ENCODE peak calls at places on chromosomes 4 and X, in six cellular contexts. L, F, S, Z, M and T are unnamed samples.

GRCh38 chr4:125115941-125116340 is 198.8 kb upstream of the FAT4 start:
- DNase-seq in L (no peak), F (no peak), S (no peak), Z (no peak), M (no peak), T (no peak)

GRCh38 chrX:30364229-30364628 is 55.0 kb upstream of the NR0B1 start:
- DNase-seq in L (no peak), F (no peak), S (no peak), Z (no peak), M (no peak), T (no peak)

GRCh38 chrX:44012484-44013096 is 39.4 kb upstream of the NDP start:
- DNase-seq in L (no peak), F (no peak), S (no peak), Z (peak), M (no peak), T (no peak)

GRCh38 chr4:82797048-82797590 is 1.5 kb downstream of the SCD5 start:
- DNase-seq in L (no peak), F (no peak), S (no peak), Z (no peak), M (no peak), T (no peak)

GRCh38 chrX:24145340-24146186 is 4.0 kb upstream of the ZFX start:
- DNase-seq in L (no peak), F (no peak), S (peak), Z (no peak), M (no peak), T (no peak)

GRCh38 chrX:18146009-18146408 is 74.7 kb downstream of the BEND2 start:
- DNase-seq in L (no peak), F (no peak), S (no peak), Z (no peak), M (no peak), T (no peak)

GRCh38 chr4:149176019-149176418 is 639.6 kb downstream of the IQCM start:
- DNase-seq in L (no peak), F (no peak), S (peak), Z (no peak), M (no peak), T (no peak)

GRCh38 chrX:11759461-11760311 is 1.6 kb downstream of the MSL3 start:
- DNase-seq in L (peak), F (peak), S (peak), Z (peak), M (no peak), T (peak)

GRCh38 chr4:39637572-39638357 is 900 bp downstream of the SMIM14 start:
- DNase-seq in L (peak), F (no peak), S (peak), Z (peak), M (peak), T (no peak)

GRCh38 chrX:149284616-149285015 is 220.5 kb downstream of the IDS start:
- DNase-seq in L (no peak), F (no peak), S (no peak), Z (no peak), M (no peak), T (no peak)

GRCh38 chr4:15755321-15755750 is 22.8 kb upstream of the CD38 start:
- DNase-seq in L (no peak), F (no peak), S (no peak), Z (no peak), M (no peak), T (no peak)

GRCh38 chr4:151198748-151199147 is 78.2 kb upstream of the PRSS48 start:
- DNase-seq in L (no peak), F (no peak), S (no peak), Z (no peak), M (no peak), T (no peak)

GRCh38 chrX:154382483-154383069 is 3.5 kb downstream of the EMD start:
- DNase-seq in L (no peak), F (no peak), S (no peak), Z (no peak), M (no peak), T (no peak)

GRCh38 chrX:63475200-63475599 is 124.1 kb upstream of the SPIN4 start:
- DNase-seq in L (peak), F (no peak), S (no peak), Z (peak), M (no peak), T (peak)

GRCh38 chr4:41709844-41710481 is 38.6 kb downstream of the PHOX2B start:
- DNase-seq in L (peak), F (no peak), S (no peak), Z (no peak), M (no peak), T (no peak)

GRCh38 chrX:119236599-119237525 is 777 bp downstream of the PGRMC1 start:
- DNase-seq in L (peak), F (no peak), S (no peak), Z (no peak), M (peak), T (no peak)

GRCh38 chr4:177308125-177308524 is 1.5 kb upstream of the NEIL3 start:
- DNase-seq in L (no peak), F (no peak), S (peak), Z (no peak), M (no peak), T (no peak)

DNA sequence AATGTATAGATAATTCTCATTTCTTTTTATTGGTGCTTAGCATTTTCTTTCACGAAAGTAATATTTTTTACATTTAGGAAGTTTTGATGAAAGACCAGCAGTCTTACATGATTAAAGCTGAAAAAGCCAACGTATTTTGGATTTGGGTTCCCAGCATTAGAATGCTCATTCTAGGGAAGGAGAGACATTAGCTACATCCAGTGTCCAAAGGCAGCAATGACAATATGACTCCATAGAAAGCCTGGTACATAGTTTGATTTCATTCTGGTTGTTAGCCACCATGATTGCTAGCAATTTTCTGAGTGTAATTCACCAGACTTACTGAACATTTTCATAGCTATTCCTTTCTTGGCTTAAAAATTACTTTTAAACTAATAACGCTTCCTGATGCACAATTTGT is 1397.5 kb downstream of the PCDH7 start:
- DNase-seq in L (peak), F (no peak), S (no peak), Z (no peak), M (no peak), T (peak)
- TF ChIP-seq JUND in L (no peak), F (no peak), S (no peak), Z (no peak), M (no peak), T (no peak)

GRCh38 chr4:10690185-10690907 is 5.8 kb upstream of the CLNK start:
- DNase-seq in L (no peak), F (no peak), S (no peak), Z (no peak), M (no peak), T (no peak)

GRCh38 chr4:10688022-10688421 is 3.5 kb upstream of the CLNK start:
- DNase-seq in L (no peak), F (peak), S (no peak), Z (no peak), M (no peak), T (no peak)

GRCh38 chr4:10684631-10685030 is at the start of gene CLNK:
- DNase-seq in L (no peak), F (peak), S (no peak), Z (no peak), M (no peak), T (no peak)

GRCh38 chr4:10688827-10689226 is 4.3 kb upstream of the CLNK start:
- DNase-seq in L (no peak), F (no peak), S (no peak), Z (no peak), M (no peak), T (no peak)

DNA sequence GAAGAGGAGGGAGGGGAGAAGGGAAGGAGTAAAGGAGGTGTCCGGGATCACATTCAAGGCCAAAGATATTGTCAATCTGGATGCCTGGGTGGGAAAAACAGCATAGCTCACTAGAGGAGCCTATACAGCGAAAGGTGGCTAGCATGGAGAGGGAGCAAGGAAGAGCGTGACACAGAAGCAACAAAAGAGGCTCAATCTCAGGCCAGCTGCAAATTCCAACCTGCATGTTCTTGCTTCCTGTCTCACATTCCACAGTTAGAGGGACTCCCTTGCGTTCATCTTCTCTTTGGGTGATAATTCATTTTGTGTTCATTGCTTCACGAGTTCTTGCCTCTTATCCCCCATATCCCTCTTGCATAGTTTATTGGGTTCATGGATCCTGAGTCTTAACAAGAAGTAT is 3.0 kb upstream of the CLNK start:
- DNase-seq in L (no peak), F (no peak), S (no peak), Z (no peak), M (no peak), T (no peak)
- TF ChIP-seq JUND in L (no peak), F (no peak), S (no peak), Z (no peak), M (no peak), T (no peak)

GRCh38 chr4:111066887-111067286 is 444.0 kb upstream of the PITX2 start:
- DNase-seq in L (no peak), F (no peak), S (no peak), Z (no peak), M (no peak), T (no peak)

GRCh38 chr4:111066001-111066400 is 443.1 kb upstream of the PITX2 start:
- DNase-seq in L (no peak), F (no peak), S (no peak), Z (no peak), M (no peak), T (no peak)

GRCh38 chr4:111066447-111066846 is 443.6 kb upstream of the PITX2 start:
- DNase-seq in L (no peak), F (no peak), S (no peak), Z (no peak), M (no peak), T (no peak)

GRCh38 chr4:111074523-111075114 is 451.7 kb upstream of the PITX2 start:
- DNase-seq in L (no peak), F (no peak), S (no peak), Z (no peak), M (no peak), T (no peak)

DNA sequence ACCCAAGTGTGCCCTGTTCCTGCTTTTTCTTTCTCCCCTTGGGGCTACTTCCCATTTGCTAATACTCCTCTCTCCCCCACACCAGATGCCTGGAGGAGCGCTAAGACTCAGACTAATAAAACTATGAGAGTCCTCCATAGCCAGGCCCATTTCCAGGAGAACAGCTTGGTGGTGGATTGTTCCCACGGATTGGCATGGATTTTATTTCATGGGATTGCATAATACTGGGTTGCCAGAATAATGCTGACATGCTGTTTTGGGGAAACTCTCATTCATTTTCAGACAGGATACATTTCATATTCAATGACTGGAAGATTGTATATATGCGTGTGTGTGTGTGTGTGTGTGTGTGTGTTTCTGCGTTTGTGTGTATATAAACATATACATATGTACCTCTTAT is 447.5 kb upstream of the PITX2 start:
- DNase-seq in L (no peak), F (no peak), S (no peak), Z (no peak), M (no peak), T (no peak)
- TF ChIP-seq JUND in L (no peak), F (no peak), S (no peak), Z (no peak), M (no peak), T (no peak)

GRCh38 chr4:117001077-117001476 is 84.3 kb downstream of the TRAM1L1 start:
- DNase-seq in L (no peak), F (peak), S (no peak), Z (no peak), M (no peak), T (no peak)
- TF ChIP-seq JUND in L (no peak), F (no peak), S (no peak), Z (no peak), M (no peak), T (no peak)

GRCh38 chr4:146059865-146060264 is 115.7 kb upstream of the LSM6 start:
- DNase-seq in L (no peak), F (peak), S (no peak), Z (no peak), M (no peak), T (no peak)
- TF ChIP-seq JUND in L (no peak), F (no peak), S (no peak), Z (no peak), M (no peak), T (no peak)

GRCh38 chr4:167239627-167240026 is 5.3 kb upstream of the SPOCK3 start:
- DNase-seq in L (no peak), F (no peak), S (no peak), Z (no peak), M (no peak), T (no peak)
- TF ChIP-seq JUND in L (no peak), F (no peak), S (no peak), Z (no peak), M (no peak), T (no peak)